ENCODE peak calls at places on chromosome 3, in five cellular contexts. Q, I, F, C and K are unnamed samples.

GRCh38 chr3:172040976-172041963 is 1.9 kb downstream of the FNDC3B start:
- DNase-seq in I (no peak), Q (no peak), F (no peak), C (no peak), K (no peak)

GRCh38 chr3:128707935-128708494 is 18.0 kb upstream of the RAB7A start:
- DNase-seq in Q (no peak), I (no peak), F (no peak), C (no peak), K (no peak)

GRCh38 chr3:124277516-124277890 is 285.6 kb upstream of the ROPN1 start:
- DNase-seq in Q (no peak), C (no peak), F (no peak), I (no peak), K (no peak)

GRCh38 chr3:100865442-100865841 is 127.8 kb downstream of the ABI3BP start:
- DNase-seq in F (no peak), I (no peak), Q (no peak), C (no peak), K (no peak)

GRCh38 chr3:130539005-130539404 is 22.0 kb downstream of the COL6A6 start:
- DNase-seq in I (peak; percentile 25), C (peak; percentile 25), Q (no peak), F (peak; percentile 14), K (no peak)

GRCh38 chr3:139226731-139227130 is 117.1 kb upstream of the MRPS22 start:
- DNase-seq in Q (no peak), I (no peak), F (no peak), C (no peak), K (no peak)

GRCh38 chr3:25114532-25114931 is 313.5 kb upstream of the RARB start:
- DNase-seq in I (no peak), F (no peak), Q (no peak), C (no peak), K (no peak)

GRCh38 chr3:128480278-128480677 is 12.7 kb downstream of the GATA2 start:
- DNase-seq in F (no peak), C (no peak), I (no peak), Q (no peak), K (no peak)

GRCh38 chr3:44016818-44017217 is 224.9 kb upstream of the TOPAZ1 start:
- DNase-seq in F (no peak), I (no peak), C (no peak), Q (no peak), K (no peak)

GRCh38 chr3:152365766-152366593 is 97.3 kb downstream of the MBNL1 start:
- DNase-seq in C (no peak), Q (no peak), F (no peak), I (no peak), K (no peak)

GRCh38 chr3:42387802-42388651 is 22.4 kb downstream of the LYZL4 start:
- DNase-seq in Q (no peak), C (no peak), F (no peak), I (no peak), K (no peak)

GRCh38 chr3:179149239-179149887 is 1.2 kb downstream of the PIK3CA start:
- DNase-seq in I (peak; percentile 74), Q (no peak), C (no peak), F (no peak), K (peak; percentile 16)

GRCh38 chr3:11306815-11307589 is 34.8 kb downstream of the ATG7 start:
- DNase-seq in F (no peak), C (no peak), I (no peak), Q (no peak), K (no peak)

GRCh38 chr3:187318819-187319616 is 27.5 kb upstream of the MASP1 start:
- DNase-seq in Q (peak; percentile 55), I (peak; percentile 36), C (peak; percentile 64), F (peak; percentile 55), K (peak; percentile 32)

GRCh38 chr3:194585880-194586281 is 47.3 kb downstream of the TMEM44 start:
- DNase-seq in Q (no peak), I (no peak), C (no peak), F (no peak), K (no peak)

GRCh38 chr3:23949784-23950183 is 4.7 kb downstream of the NR1D2 start:
- DNase-seq in I (peak; percentile 19), Q (no peak), F (no peak), C (no peak), K (no peak)

GRCh38 chr3:15313461-15313860 is 18.9 kb downstream of the SH3BP5 start:
- DNase-seq in F (no peak), I (no peak), C (peak; percentile 64), Q (peak; percentile 64), K (peak; percentile 89)

GRCh38 chr3:151612119-151612518 is 121.6 kb upstream of the AADACL2 start:
- DNase-seq in I (no peak), F (no peak), C (no peak), Q (no peak), K (no peak)

GRCh38 chr3:156551746-156552145 is 3.2 kb downstream of the SSR3 start:
- DNase-seq in I (no peak), F (peak; percentile 20), Q (no peak), C (no peak), K (no peak)

GRCh38 chr3:143658869-143659268 is 189.4 kb downstream of the SLC9A9 start:
- DNase-seq in I (no peak), Q (no peak), F (no peak), C (no peak), K (no peak)

GRCh38 chr3:12891985-12892839 is 50.8 kb upstream of the RPL32 start:
- DNase-seq in I (peak; percentile 43), Q (peak; percentile 64), C (peak; percentile 12), F (peak; percentile 10), K (no peak)

GRCh38 chr3:194087995-194088841 is 47.7 kb upstream of the HES1 start:
- DNase-seq in C (no peak), I (no peak), F (no peak), Q (no peak), K (no peak)

GRCh38 chr3:37901721-37902120 is 40.0 kb downstream of the CTDSPL start:
- DNase-seq in Q (no peak), F (no peak), I (no peak), C (no peak), K (no peak)

GRCh38 chr3:14608298-14608697 is 43.3 kb upstream of the CCDC174 start:
- DNase-seq in Q (no peak), F (no peak), C (no peak), I (no peak), K (no peak)

GRCh38 chr3:72907851-72908620 is 20.2 kb downstream of the GXYLT2 start:
- DNase-seq in F (peak; percentile 94), I (no peak), C (no peak), Q (no peak), K (no peak)

GRCh38 chr3:107032111-107032510 is 345.1 kb upstream of the CCDC54 start:
- DNase-seq in F (no peak), I (no peak), C (no peak), Q (no peak), K (no peak)

GRCh38 chr3:170740726-170741591 is 129.0 kb downstream of the RPL22L1 start:
- DNase-seq in F (peak; percentile 82), Q (peak; percentile 24), I (no peak), C (no peak), K (peak; percentile 35)

GRCh38 chr3:168249048-168249538 is 153.4 kb upstream of the GOLIM4 start:
- DNase-seq in F (no peak), Q (peak; percentile 68), I (peak; percentile 78), C (peak; percentile 65), K (no peak)